ENCODE peak calls at places on chromosomes 13 and 19, in seven cellular contexts. W is IMR-90, R is Peyer's patch, M is breast epithelium, U is HCT116, G is tibial nerve, Z is adrenal gland. Q is an unnamed sample.
A peak's percentile ranks its signal among the peaks of the same experiment; 100 is the strongest.

GRCh38 chr13:63086286-63086685 is 1670.6 kb upstream of the PCDH20 start:
- DNase-seq in W (no peak), R (no peak), M (no peak), U (no peak), G (no peak), Z (no peak), Q (no peak)

GRCh38 chr13:27203854-27204253 is 32.2 kb upstream of the USP12 start:
- DNase-seq in W (peak; percentile 31), R (no peak), M (no peak), U (no peak), G (peak; percentile 15), Z (no peak), Q (no peak)

GRCh38 chr19:13824703-13825102 is 29.5 kb downstream of the ZSWIM4 start:
- DNase-seq in W (no peak), R (no peak), M (no peak), U (no peak), G (no peak), Z (no peak), Q (no peak)

GRCh38 chr13:42152495-42152894 is 104.0 kb downstream of the DGKH start:
- DNase-seq in W (no peak), R (no peak), M (no peak), U (no peak), G (no peak), Z (no peak), Q (no peak)

GRCh38 chr19:17841371-17841809 is 6.4 kb downstream of the JAK3 start:
- DNase-seq in W (no peak), R (no peak), M (no peak), U (no peak), G (no peak), Z (no peak), Q (no peak)

GRCh38 chr19:54415208-54415900 is at the start of gene TTYH1:
- DNase-seq in W (no peak), R (no peak), M (no peak), U (no peak), G (no peak), Z (no peak), Q (no peak)

GRCh38 chr19:48123907-48124675 is 13.5 kb upstream of the PLA2G4C start:
- DNase-seq in W (peak; percentile 73), R (no peak), M (peak; percentile 40), U (peak; percentile 39), G (no peak), Z (no peak), Q (no peak)

GRCh38 chr13:72726721-72727416 is 560 bp downstream of the MZT1 start:
- DNase-seq in W (no peak), R (peak; percentile 73), M (no peak), U (peak; percentile 2), G (no peak), Z (peak; percentile 16), Q (no peak)

GRCh38 chr13:58165617-58166016 is 534.1 kb downstream of the PCDH17 start:
- DNase-seq in W (no peak), R (no peak), M (no peak), U (no peak), G (no peak), Z (no peak), Q (no peak)

GRCh38 chr19:19053508-19054314 is 10.1 kb upstream of the SLC25A42 start:
- DNase-seq in W (peak; percentile 48), R (peak; percentile 79), M (no peak), U (peak; percentile 57), G (no peak), Z (peak; percentile 53), Q (peak; percentile 37)

GRCh38 chr13:111210488-111210887 is 95.4 kb downstream of the ARHGEF7 start:
- DNase-seq in W (peak; percentile 91), R (no peak), M (no peak), U (no peak), G (no peak), Z (no peak), Q (no peak)

GRCh38 chr19:6252066-6252465 is 27.7 kb downstream of the MLLT1 start:
- DNase-seq in W (no peak), R (no peak), M (no peak), U (no peak), G (no peak), Z (no peak), Q (no peak)

GRCh38 chr13:56528040-56528760 is 612.5 kb upstream of the PRR20A start:
- DNase-seq in W (no peak), R (no peak), M (no peak), U (no peak), G (no peak), Z (no peak), Q (no peak)

GRCh38 chr13:27041341-27041740 is 130.3 kb downstream of the USP12 start:
- DNase-seq in W (no peak), R (no peak), M (no peak), U (no peak), G (no peak), Z (no peak), Q (no peak)

GRCh38 chr13:35600137-35600536 is 123.6 kb upstream of the MAB21L1 start:
- DNase-seq in W (peak; percentile 9), R (no peak), M (no peak), U (no peak), G (no peak), Z (no peak), Q (no peak)

GRCh38 chr19:35743640-35744306 is 1.4 kb downstream of the U2AF1L4 start:
- DNase-seq in W (no peak), R (no peak), M (no peak), U (no peak), G (no peak), Z (peak; percentile 34), Q (no peak)

GRCh38 chr19:35745328-35746086 is at the start of the genes PSENEN and U2AF1L4:
- DNase-seq in W (peak; percentile 100), R (peak; percentile 95), M (peak; percentile 99), U (peak; percentile 99), G (peak; percentile 95), Z (peak; percentile 99), Q (peak; percentile 99)

GRCh38 chr19:35746087-35746462 is 624 bp downstream of the PSENEN start:
- DNase-seq in W (no peak), R (no peak), M (no peak), U (no peak), G (no peak), Z (no peak), Q (no peak)

GRCh38 chr19:35744335-35744687 is 907 bp downstream of the U2AF1L4 start:
- DNase-seq in W (no peak), R (no peak), M (no peak), U (no peak), G (no peak), Z (no peak), Q (no peak)

DNA sequence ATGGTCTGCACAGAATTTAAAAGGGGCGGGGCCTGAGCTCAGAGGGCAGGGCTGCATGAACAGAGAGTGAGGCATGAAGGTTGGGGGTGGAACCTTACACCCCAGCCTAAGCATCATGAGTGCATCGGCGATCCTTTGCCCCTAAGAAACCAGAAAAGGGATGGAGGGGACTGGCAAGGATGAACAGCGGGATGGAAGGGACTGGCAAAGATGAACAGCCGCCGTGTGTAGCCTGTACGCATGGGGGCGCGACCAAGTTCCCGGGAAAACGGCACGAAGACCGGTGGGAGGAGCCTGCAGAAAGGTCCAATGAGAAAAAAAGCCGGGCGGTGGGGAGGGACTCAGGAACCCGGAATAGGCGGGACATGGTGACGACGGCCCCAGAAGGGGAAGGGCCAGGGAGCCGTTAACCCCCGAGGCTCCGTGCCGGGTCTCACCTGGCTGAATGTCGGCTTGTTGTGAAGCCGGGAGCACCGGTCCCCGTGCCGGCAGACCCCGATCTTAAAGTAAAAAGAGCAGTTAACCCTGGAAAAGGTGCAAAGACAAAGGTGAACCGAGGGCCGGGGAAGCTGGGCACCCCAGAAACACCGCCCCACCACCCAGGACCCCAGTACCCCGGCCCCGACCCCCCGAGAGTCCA is 410 bp downstream of the U2AF1L4 start:
- DNase-seq in W (peak; percentile 94), R (peak; percentile 95), M (peak; percentile 96), U (peak; percentile 93), G (peak; percentile 95), Z (peak; percentile 98), Q (peak; percentile 95)
- TF ChIP-seq POLR2A in W (peak; percentile 95), R (no peak), M (no peak), U (no peak), G (no peak), Z (no peak), Q (no peak)

GRCh38 chr19:52094526-52094925 is 1.0 kb downstream of the ZNF841 start:
- DNase-seq in W (no peak), R (no peak), M (no peak), U (no peak), G (no peak), Z (no peak), Q (no peak)

GRCh38 chr19:52099497-52100138 is 4.1 kb upstream of the ZNF841 start:
- DNase-seq in W (no peak), R (no peak), M (no peak), U (no peak), G (no peak), Z (no peak), Q (no peak)

DNA sequence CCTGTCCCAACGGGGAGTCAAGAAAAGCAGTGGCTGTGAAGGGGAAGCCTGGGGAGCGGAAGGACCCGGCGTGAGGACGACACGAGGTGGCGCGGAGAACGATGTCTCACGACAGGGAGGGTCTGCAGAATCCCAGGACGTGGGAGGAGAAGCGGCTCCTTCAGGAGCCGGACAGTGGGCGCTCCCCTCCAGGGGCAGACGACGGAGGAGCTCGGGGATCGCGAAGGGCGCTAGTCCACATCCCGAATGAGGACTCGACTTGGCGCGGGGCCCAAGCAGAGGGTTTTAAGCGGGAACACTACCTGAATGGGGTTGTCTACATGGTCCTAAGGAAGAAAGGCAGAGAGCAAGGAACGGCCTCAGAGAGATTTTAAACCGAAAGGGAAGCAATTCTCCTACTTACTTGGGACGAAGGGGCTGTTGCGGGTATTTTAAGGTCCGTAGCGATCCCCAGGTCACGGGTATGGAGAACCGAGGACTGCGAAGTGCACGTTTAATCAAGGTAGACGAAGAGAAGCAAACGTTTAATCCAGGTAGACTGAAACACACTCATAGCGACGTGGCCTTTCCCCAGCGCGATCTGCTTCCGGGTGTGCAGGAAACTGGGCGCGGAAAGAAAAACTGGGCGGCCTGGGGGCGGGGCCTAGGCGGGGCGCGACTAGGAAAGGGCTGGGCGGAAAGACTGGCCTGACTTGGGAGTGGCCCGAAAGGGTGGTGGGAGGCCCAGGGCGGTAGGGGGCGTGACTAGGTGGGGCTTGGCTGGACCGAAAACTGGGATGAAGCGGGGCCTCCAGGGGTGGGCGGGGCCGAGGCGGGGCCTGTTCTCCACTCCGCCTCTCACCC is at the start of gene ZNF841:
- DNase-seq in W (peak; percentile 92), R (peak; percentile 93), M (peak; percentile 92), U (no peak), G (peak; percentile 90), Z (peak; percentile 97), Q (peak; percentile 90)
- TF ChIP-seq POLR2A in W (peak; percentile 82), R (peak; percentile 41), M (peak; percentile 20), U (no peak), G (no peak), Z (peak; percentile 82), Q (peak; percentile 59)

GRCh38 chr19:37719111-37719926 is at the start of gene ZNF607:
- DNase-seq in W (peak; percentile 84), R (peak; percentile 90), M (peak; percentile 83), U (peak; percentile 94), G (peak; percentile 61), Z (peak; percentile 90), Q (peak; percentile 86)
- TF ChIP-seq POLR2A in W (no peak), R (peak; percentile 44), M (no peak), U (no peak), G (no peak), Z (peak; percentile 53), Q (peak; percentile 50)

DNA sequence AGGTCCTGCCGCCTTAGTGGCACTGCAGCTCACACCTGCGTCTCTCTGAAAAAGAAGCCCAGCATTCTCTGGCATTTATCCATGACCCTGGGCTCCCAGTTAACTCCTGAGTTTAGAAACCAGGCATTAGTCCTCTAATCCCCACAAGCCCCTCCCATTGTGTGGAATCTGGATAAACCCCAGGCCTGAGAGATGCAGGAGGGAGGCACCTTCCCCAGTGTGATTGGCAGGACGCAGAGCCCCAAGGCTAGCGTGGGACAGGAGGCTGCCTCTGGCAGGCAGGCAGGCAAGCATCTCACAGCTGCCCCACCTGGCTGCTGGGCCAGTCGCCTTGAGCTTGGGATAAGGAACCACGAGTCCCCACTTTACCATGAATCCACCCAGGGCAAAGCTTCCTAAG is 11.0 kb upstream of the SERPINE3 start:
- DNase-seq in W (no peak), R (no peak), M (no peak), U (no peak), G (no peak), Z (no peak), Q (no peak)
- TF ChIP-seq POLR2A in W (no peak), R (no peak), M (no peak), U (no peak), G (no peak), Z (no peak), Q (no peak)

Q was measured in prostate gland.